ENCODE peak calls at places on chromosome 19, in nine cellular contexts. K, Y, B, V, P, O, F, N and U are unnamed samples.

GRCh38 chr19:33435706-33436359 is 62.3 kb downstream of the CEBPG start:
- DNase-seq in K (no peak), Y (peak; percentile 23), B (no peak), V (no peak), P (no peak), O (no peak), F (no peak), N (no peak), U (no peak)

GRCh38 chr19:22530042-22530441 is 104.1 kb upstream of the ZNF492 start:
- DNase-seq in K (no peak), Y (no peak), B (no peak), V (no peak), P (no peak), O (no peak), F (peak; percentile 90), N (no peak), U (no peak)

GRCh38 chr19:44663996-44664395 is 7.3 kb upstream of the CEACAM19 start:
- DNase-seq in K (no peak), Y (no peak), B (no peak), V (no peak), P (no peak), O (no peak), F (no peak), N (no peak), U (no peak)

GRCh38 chr19:45059258-45059965 is 16.9 kb downstream of the ZNF296 start:
- DNase-seq in K (peak; percentile 69), Y (peak; percentile 81), B (peak; percentile 89), V (peak; percentile 93), P (peak; percentile 79), O (peak; percentile 87), F (peak; percentile 83), N (peak; percentile 89), U (peak; percentile 70)

GRCh38 chr19:472005-472858 is 11.4 kb upstream of the SHC2 start:
- DNase-seq in K (no peak), Y (no peak), B (no peak), V (no peak), P (no peak), O (no peak), F (no peak), N (no peak), U (peak; percentile 85)

GRCh38 chr19:53109527-53109926 is 6.3 kb upstream of the ZNF160 start:
- DNase-seq in K (no peak), Y (no peak), B (no peak), V (no peak), P (no peak), O (no peak), F (no peak), N (no peak), U (no peak)

GRCh38 chr19:48635966-48636858 is 967 bp downstream of the DBP start:
- DNase-seq in K (no peak), Y (peak; percentile 72), B (no peak), V (peak; percentile 85), P (no peak), O (peak; percentile 63), F (no peak), N (no peak), U (no peak)

GRCh38 chr19:40739030-40739839 is 11.0 kb downstream of the ACTMAP start:
- DNase-seq in K (no peak), Y (no peak), B (no peak), V (no peak), P (no peak), O (no peak), F (no peak), N (no peak), U (no peak)

GRCh38 chr19:8973501-8974091 is 36.6 kb downstream of the MUC16 start:
- DNase-seq in K (no peak), Y (no peak), B (no peak), V (no peak), P (no peak), O (no peak), F (no peak), N (no peak), U (peak; percentile 14)

GRCh38 chr19:21134934-21135366 is 6.9 kb upstream of the ZNF431 start:
- DNase-seq in K (no peak), Y (no peak), B (no peak), V (no peak), P (no peak), O (no peak), F (no peak), N (no peak), U (no peak)

GRCh38 chr19:13045812-13046211 is 50.5 kb downstream of the NFIX start:
- DNase-seq in K (no peak), Y (no peak), B (no peak), V (no peak), P (no peak), O (no peak), F (no peak), N (no peak), U (no peak)

GRCh38 chr19:290539-291521 is at the start of gene PLPP2:
- DNase-seq in K (no peak), Y (peak; percentile 63), B (peak; percentile 40), V (no peak), P (peak; percentile 88), O (peak; percentile 77), F (peak; percentile 85), N (peak; percentile 93), U (peak; percentile 73)

GRCh38 chr19:6521718-6522646 is 8.8 kb upstream of the TNFSF9 start:
- DNase-seq in K (no peak), Y (no peak), B (no peak), V (no peak), P (no peak), O (peak; percentile 61), F (peak; percentile 27), N (peak; percentile 46), U (no peak)
- TF ChIP-seq POLR2A in K (no peak), Y (no peak), B (no peak), V (no peak), P (no peak), O (no peak), F (no peak), N (no peak), U (no peak)

GRCh38 chr19:1862424-1863307 is 713 bp downstream of the KLF16 start:
- DNase-seq in K (no peak), Y (peak; percentile 74), B (no peak), V (no peak), P (no peak), O (peak; percentile 60), F (no peak), N (no peak), U (peak; percentile 77)

GRCh38 chr19:1863638-1864479 is 480 bp upstream of the KLF16 start:
- DNase-seq in K (peak; percentile 92), Y (peak; percentile 96), B (no peak), V (peak; percentile 92), P (peak; percentile 89), O (peak; percentile 92), F (peak; percentile 89), N (peak; percentile 91), U (peak; percentile 97)

GRCh38 chr19:1862068-1862423 is 1.3 kb downstream of the KLF16 start:
- DNase-seq in K (no peak), Y (no peak), B (no peak), V (no peak), P (no peak), O (no peak), F (no peak), N (no peak), U (no peak)

GRCh38 chr19:1864480-1865171 is 1.2 kb upstream of the KLF16 start:
- DNase-seq in K (peak; percentile 38), Y (peak; percentile 88), B (no peak), V (peak; percentile 83), P (peak; percentile 58), O (peak; percentile 83), F (peak; percentile 73), N (peak; percentile 73), U (peak; percentile 88)

GRCh38 chr19:1863308-1863637 is at the start of gene KLF16:
- DNase-seq in K (no peak), Y (no peak), B (no peak), V (no peak), P (no peak), O (no peak), F (no peak), N (no peak), U (peak; percentile 55)
- TF ChIP-seq POLR2A in K (peak; percentile 91), Y (no peak), B (peak; percentile 46), V (peak; percentile 80), P (peak; percentile 23), O (no peak), F (no peak), N (no peak), U (peak; percentile 72)

GRCh38 chr19:49855676-49856573 is 5.0 kb downstream of the PTOV1 start:
- DNase-seq in K (no peak), Y (no peak), B (no peak), V (no peak), P (no peak), O (no peak), F (no peak), N (no peak), U (no peak)
- TF ChIP-seq POLR2A in K (no peak), Y (no peak), B (peak; percentile 5), V (no peak), P (no peak), O (no peak), F (no peak), N (no peak), U (no peak)

DNA sequence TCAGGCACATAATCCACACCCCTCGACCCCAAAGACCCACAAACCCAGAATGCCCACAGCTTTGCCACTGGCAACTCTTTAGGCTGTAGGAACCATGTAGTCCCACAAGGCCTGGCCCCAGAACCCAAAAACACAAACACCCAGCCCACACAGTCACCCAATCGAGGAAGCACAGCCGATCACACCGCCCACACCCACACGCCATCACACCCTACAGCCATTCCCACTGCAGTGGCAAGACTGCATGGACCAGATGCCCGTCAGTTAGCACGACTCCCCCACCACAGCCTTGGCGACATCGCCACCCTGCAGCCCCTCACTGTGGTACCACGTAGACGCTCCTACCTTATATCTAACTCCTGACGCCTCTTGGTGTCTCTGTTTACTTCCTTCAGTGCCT is 24.0 kb upstream of the MEIS3 start:
- DNase-seq in K (no peak), Y (peak; percentile 17), B (no peak), V (no peak), P (no peak), O (no peak), F (no peak), N (no peak), U (no peak)
- TF ChIP-seq POLR2A in K (no peak), Y (no peak), B (no peak), V (no peak), P (no peak), O (no peak), F (no peak), N (no peak), U (no peak)

GRCh38 chr19:18831524-18832330 is at the start of gene UPF1:
- DNase-seq in K (peak; percentile 88), Y (peak; percentile 99), B (peak; percentile 72), V (peak; percentile 93), P (peak; percentile 87), O (peak; percentile 96), F (peak; percentile 94), N (peak; percentile 94), U (peak; percentile 95)
- TF ChIP-seq POLR2A in K (peak; percentile 83), Y (no peak), B (peak; percentile 73), V (peak; percentile 80), P (peak; percentile 74), O (peak; percentile 18), F (peak; percentile 62), N (no peak), U (peak; percentile 93)

GRCh38 chr19:4246767-4247593 is at the start of gene YJU2:
- DNase-seq in K (peak; percentile 99), Y (peak; percentile 99), B (peak; percentile 97), V (peak; percentile 100), P (peak; percentile 98), O (peak; percentile 99), F (peak; percentile 100), N (peak; percentile 99), U (peak; percentile 97)
- TF ChIP-seq POLR2A in K (peak; percentile 92), Y (no peak), B (peak; percentile 17), V (peak; percentile 64), P (no peak), O (peak; percentile 62), F (peak; percentile 71), N (no peak), U (no peak)